ENCODE peak calls at places on chromosomes 3 and 15, in five cellular contexts. One of them, this sample, is unnamed.

GRCh38 chr3:187798531-187799520 is 53.6 kb upstream of the BCL6 start:
- DNase-seq in fibroblast of mammary gland: no peak
- DNase-seq in A172: no peak
- DNase-seq in GM12892: no peak
- DNase-seq in SJSA1: no peak
- DNase-seq in this sample: no peak

GRCh38 chr3:123847209-123847608 is 36.9 kb downstream of the MYLK start:
- DNase-seq in fibroblast of mammary gland: no peak
- DNase-seq in A172: no peak
- DNase-seq in GM12892: no peak
- DNase-seq in SJSA1: no peak
- DNase-seq in this sample: no peak

GRCh38 chr3:34292605-34293300 is 494.3 kb downstream of the PDCD6IP start:
- DNase-seq in fibroblast of mammary gland: no peak
- DNase-seq in A172: no peak
- DNase-seq in GM12892: no peak
- DNase-seq in SJSA1: no peak
- DNase-seq in this sample: no peak

GRCh38 chr3:126685041-126685440 is 19.0 kb upstream of the CHCHD6 start:
- DNase-seq in fibroblast of mammary gland: no peak
- DNase-seq in A172: peak
- DNase-seq in GM12892: no peak
- DNase-seq in SJSA1: no peak
- DNase-seq in this sample: no peak

GRCh38 chr3:94011208-94011842 is 17.1 kb downstream of the STX19 start:
- DNase-seq in fibroblast of mammary gland: no peak
- DNase-seq in A172: no peak
- DNase-seq in GM12892: no peak
- DNase-seq in SJSA1: no peak
- DNase-seq in this sample: no peak

GRCh38 chr15:70856884-70857546 is 3.1 kb upstream of the LARP6 start:
- DNase-seq in fibroblast of mammary gland: peak
- DNase-seq in A172: peak
- DNase-seq in GM12892: no peak
- DNase-seq in SJSA1: peak
- DNase-seq in this sample: peak

GRCh38 chr15:59222106-59222505 is 15.5 kb downstream of the LDHAL6B start:
- DNase-seq in fibroblast of mammary gland: peak
- DNase-seq in A172: peak
- DNase-seq in GM12892: no peak
- DNase-seq in SJSA1: peak
- DNase-seq in this sample: no peak

GRCh38 chr3:184642623-184643308 is 69.1 kb downstream of the MAGEF1 start:
- DNase-seq in fibroblast of mammary gland: no peak
- DNase-seq in A172: no peak
- DNase-seq in GM12892: no peak
- DNase-seq in SJSA1: no peak
- DNase-seq in this sample: no peak

GRCh38 chr3:60856299-60857046 is 394.8 kb downstream of the FHIT start:
- DNase-seq in fibroblast of mammary gland: no peak
- DNase-seq in A172: no peak
- DNase-seq in GM12892: no peak
- DNase-seq in SJSA1: no peak
- DNase-seq in this sample: no peak

GRCh38 chr3:7876741-7877297 is 624.8 kb upstream of the LMCD1 start:
- DNase-seq in fibroblast of mammary gland: no peak
- DNase-seq in A172: peak
- DNase-seq in GM12892: no peak
- DNase-seq in SJSA1: no peak
- DNase-seq in this sample: no peak

GRCh38 chr3:43203022-43203421 is 83.3 kb upstream of the SNRK start:
- DNase-seq in fibroblast of mammary gland: no peak
- DNase-seq in A172: no peak
- DNase-seq in GM12892: no peak
- DNase-seq in SJSA1: no peak
- DNase-seq in this sample: no peak

GRCh38 chr3:113832477-113833164 is 6.0 kb upstream of the GRAMD1C start:
- DNase-seq in fibroblast of mammary gland: no peak
- DNase-seq in A172: no peak
- DNase-seq in GM12892: no peak
- DNase-seq in SJSA1: no peak
- DNase-seq in this sample: no peak

GRCh38 chr15:43517354-43518072 is at the start of gene MAP1A:
- DNase-seq in fibroblast of mammary gland: peak
- DNase-seq in A172: peak
- DNase-seq in GM12892: no peak
- DNase-seq in SJSA1: peak
- DNase-seq in this sample: no peak

GRCh38 chr3:116087431-116087830 is 357.9 kb downstream of the LSAMP start:
- DNase-seq in fibroblast of mammary gland: no peak
- DNase-seq in A172: no peak
- DNase-seq in GM12892: no peak
- DNase-seq in SJSA1: no peak
- DNase-seq in this sample: no peak

GRCh38 chr15:89828324-89829145 is 13.9 kb upstream of the ANPEP start:
- DNase-seq in fibroblast of mammary gland: peak
- DNase-seq in A172: peak
- DNase-seq in GM12892: no peak
- DNase-seq in SJSA1: peak
- DNase-seq in this sample: peak

GRCh38 chr15:39181901-39182300 is 399.0 kb upstream of the THBS1 start:
- DNase-seq in fibroblast of mammary gland: peak
- DNase-seq in A172: no peak
- DNase-seq in GM12892: no peak
- DNase-seq in SJSA1: no peak
- DNase-seq in this sample: no peak

GRCh38 chr3:72982653-72983366 is 13.8 kb upstream of the PPP4R2 start:
- DNase-seq in fibroblast of mammary gland: no peak
- DNase-seq in A172: no peak
- DNase-seq in GM12892: no peak
- DNase-seq in SJSA1: no peak
- DNase-seq in this sample: no peak

GRCh38 chr3:48077835-48078234 is 61.6 kb upstream of the MAP4 start:
- DNase-seq in fibroblast of mammary gland: peak
- DNase-seq in A172: no peak
- DNase-seq in GM12892: no peak
- DNase-seq in SJSA1: no peak
- DNase-seq in this sample: no peak

GRCh38 chr15:23645379-23646164 is 2.1 kb downstream of the MAGEL2 start:
- DNase-seq in fibroblast of mammary gland: no peak
- DNase-seq in A172: no peak
- DNase-seq in GM12892: no peak
- DNase-seq in SJSA1: no peak
- DNase-seq in this sample: no peak

GRCh38 chr3:43996379-43997301 is 245.0 kb upstream of the TOPAZ1 start:
- DNase-seq in fibroblast of mammary gland: peak
- DNase-seq in A172: no peak
- DNase-seq in GM12892: peak
- DNase-seq in SJSA1: no peak
- DNase-seq in this sample: peak

GRCh38 chr15:67701669-67702068 is 123.6 kb upstream of the SKOR1 start:
- DNase-seq in fibroblast of mammary gland: peak
- DNase-seq in A172: no peak
- DNase-seq in GM12892: no peak
- DNase-seq in SJSA1: no peak
- DNase-seq in this sample: no peak

GRCh38 chr15:90191795-90192494 is 9.2 kb upstream of the SEMA4B start:
- DNase-seq in fibroblast of mammary gland: no peak
- DNase-seq in A172: peak
- DNase-seq in GM12892: no peak
- DNase-seq in SJSA1: peak
- DNase-seq in this sample: no peak

This sample was measured in PC-9.